ENCODE peak calls at places on chromosomes 6 and 20, in eight cellular contexts. H is HFFc6, Q is cardiac muscle cell, G is upper lobe of right lung, K is Calu3, P is type B pancreatic cell, I is psoas muscle, J is nephron progenitor cell. B is an unnamed sample.

GRCh38 chr20:8156603-8157079 is 24.6 kb downstream of the PLCB1 start:
- DNase-seq in I (no peak), Q (no peak), G (no peak), H (peak; percentile 29), P (no peak), J (no peak), K (no peak), B (no peak)

GRCh38 chr6:130366011-130366963 is at the start of gene TMEM200A:
- DNase-seq in I (peak; percentile 45), J (peak; percentile 68), P (no peak), K (peak; percentile 10), Q (peak; percentile 54), G (peak; percentile 62), H (peak; percentile 36), B (peak; percentile 77)

GRCh38 chr20:54606384-54606783 is 131.0 kb downstream of the DOK5 start:
- DNase-seq in G (no peak), H (no peak), K (no peak), P (no peak), J (no peak), I (no peak), Q (no peak), B (no peak)

GRCh38 chr6:131062245-131063027 is 609 bp downstream of the EPB41L2 start:
- DNase-seq in P (no peak), J (peak; percentile 49), G (peak; percentile 72), Q (peak; percentile 40), H (no peak), I (peak; percentile 59), K (no peak), B (peak; percentile 49)

GRCh38 chr6:1620504-1621327 is 11.0 kb downstream of the FOXC1 start:
- DNase-seq in Q (no peak), I (peak; percentile 41), P (no peak), H (no peak), J (no peak), G (no peak), K (no peak), B (no peak)

GRCh38 chr6:108850669-108851467 is 2.6 kb downstream of the ARMC2 start:
- DNase-seq in H (no peak), G (no peak), I (no peak), Q (no peak), P (no peak), K (no peak), J (no peak), B (no peak)

GRCh38 chr6:77040566-77041195 is 422.6 kb downstream of the HTR1B start:
- DNase-seq in I (no peak), J (no peak), Q (no peak), K (no peak), H (peak; percentile 53), G (no peak), P (no peak), B (no peak)

GRCh38 chr6:111653961-111654360 is 48.3 kb upstream of the TRAF3IP2 start:
- DNase-seq in G (no peak), P (no peak), K (no peak), Q (no peak), J (no peak), I (no peak), H (no peak), B (no peak)

GRCh38 chr20:10558635-10559187 is 115.1 kb downstream of the JAG1 start:
- DNase-seq in I (no peak), H (peak; percentile 92), K (no peak), Q (peak; percentile 32), G (no peak), P (no peak), J (no peak), B (no peak)

GRCh38 chr6:135664527-135664926 is 167.0 kb upstream of the AHI1 start:
- DNase-seq in P (no peak), J (no peak), I (no peak), G (no peak), K (no peak), Q (no peak), H (no peak), B (no peak)

GRCh38 chr20:11581271-11581670 is 336.4 kb upstream of the BTBD3 start:
- DNase-seq in J (no peak), I (no peak), P (no peak), G (no peak), H (no peak), K (no peak), Q (no peak), B (no peak)

GRCh38 chr6:28941681-28942448 is 18.1 kb upstream of the TRIM27 start:
- DNase-seq in P (no peak), H (no peak), G (no peak), K (peak; percentile 82), Q (peak; percentile 60), J (peak; percentile 59), I (no peak), B (no peak)

GRCh38 chr6:5078121-5078695 is 6.9 kb upstream of the PPP1R3G start:
- DNase-seq in H (peak; percentile 13), J (no peak), K (no peak), I (no peak), Q (no peak), G (no peak), P (no peak), B (no peak)
- TF ChIP-seq CTCF in H (peak; percentile 43), J (no peak), K (no peak), I (no peak), Q (peak; percentile 7), G (no peak), P (no peak), B (no peak)

DNA sequence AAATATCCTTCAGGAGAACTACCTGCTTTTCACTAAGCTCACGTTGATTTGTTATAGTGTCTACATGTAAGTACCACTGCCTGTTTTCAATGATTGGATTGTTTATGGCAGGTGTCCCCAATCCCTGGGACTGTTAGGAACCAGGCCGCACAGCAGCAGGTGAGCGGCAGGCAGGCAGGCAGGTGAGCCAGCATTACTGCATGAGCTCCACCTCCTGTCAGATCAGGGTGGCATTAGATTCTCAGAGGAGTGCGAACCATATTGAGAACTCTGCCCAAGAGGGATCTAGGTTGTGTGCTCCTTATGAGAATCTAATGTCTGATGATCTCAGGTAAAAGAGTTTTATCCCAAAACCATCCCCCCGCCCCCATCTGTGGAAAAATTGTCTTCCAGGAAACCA is 303.3 kb downstream of the EYA4 start:
- DNase-seq in H (no peak), P (no peak), G (no peak), I (no peak), J (no peak), Q (no peak), K (no peak), B (no peak)
- TF ChIP-seq CTCF in H (no peak), P (no peak), G (no peak), I (no peak), J (no peak), Q (no peak), K (no peak), B (no peak)

GRCh38 chr6:46091080-46091478 is 38.7 kb upstream of the ENPP4 start:
- DNase-seq in H (no peak), I (no peak), J (no peak), P (no peak), G (no peak), Q (no peak), K (no peak), B (no peak)

GRCh38 chr6:46095251-46095650 is 34.5 kb upstream of the ENPP4 start:
- DNase-seq in Q (no peak), H (no peak), G (no peak), J (no peak), P (no peak), I (no peak), K (no peak), B (no peak)

DNA sequence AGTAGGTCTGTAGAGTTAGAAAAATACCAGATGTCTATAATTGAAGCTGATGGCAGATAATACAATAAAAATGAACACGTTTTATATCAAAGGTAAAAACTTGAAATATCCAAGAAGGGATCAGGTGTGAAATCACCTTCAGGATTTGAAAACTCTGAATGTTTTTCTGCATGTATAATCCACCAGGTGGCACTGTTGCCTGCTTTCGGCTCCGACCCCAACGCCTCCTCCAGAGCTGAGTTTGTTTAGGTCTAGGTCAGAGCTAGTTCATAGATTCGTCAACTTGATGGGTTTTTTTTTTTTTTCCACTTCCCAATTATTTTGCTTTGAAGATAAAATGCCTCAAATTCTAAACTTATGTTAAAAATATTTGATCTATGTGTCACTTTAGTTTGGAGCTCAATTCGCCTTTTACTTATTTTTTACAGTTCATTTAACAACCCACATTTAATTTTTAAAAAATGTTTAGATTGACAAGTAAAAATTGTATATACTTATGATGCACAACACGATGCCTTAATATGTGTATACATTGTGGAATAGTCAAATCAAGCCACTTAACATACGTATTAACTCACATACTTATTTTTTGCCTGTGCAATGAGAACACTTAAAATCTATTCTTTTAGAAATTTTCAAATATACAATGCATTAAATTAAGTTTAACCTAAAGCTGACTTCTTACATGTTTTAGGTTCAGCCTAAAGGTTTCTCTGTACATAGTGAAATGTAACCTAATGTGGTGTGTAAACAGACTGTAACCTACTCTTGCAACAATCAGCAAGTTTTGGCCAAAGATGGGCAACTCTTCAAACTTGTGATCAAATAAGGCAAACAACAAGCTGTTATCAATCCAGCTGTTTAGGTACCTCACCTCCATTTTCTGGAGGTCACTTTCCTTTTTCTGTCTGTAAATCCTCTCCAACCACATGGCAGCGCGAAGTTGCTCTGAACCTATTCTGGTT is 39.4 kb upstream of the ENPP4 start:
- DNase-seq in H (peak; percentile 41), J (peak; percentile 61), Q (peak; percentile 74), P (no peak), K (peak; percentile 62), G (peak; percentile 70), I (peak; percentile 69), B (peak; percentile 61)
- TF ChIP-seq CTCF in H (peak; percentile 93), J (peak; percentile 86), Q (peak; percentile 74), P (peak; percentile 93), K (peak; percentile 63), G (peak; percentile 82), I (peak; percentile 91), B (peak; percentile 83)

GRCh38 chr20:3663858-3664257 is 659 bp upstream of the GFRA4 start:
- DNase-seq in Q (no peak), I (no peak), G (no peak), J (no peak), H (no peak), P (no peak), K (no peak), B (no peak)

GRCh38 chr20:3660262-3661059 is 2.7 kb downstream of the GFRA4 start:
- DNase-seq in Q (no peak), P (peak; percentile 69), H (no peak), G (peak; percentile 54), J (no peak), I (peak; percentile 42), K (no peak), B (no peak)

GRCh38 chr20:3661060-3661820 is 2.0 kb downstream of the GFRA4 start:
- DNase-seq in J (no peak), I (peak; percentile 47), K (no peak), H (no peak), P (peak; percentile 57), G (peak; percentile 61), Q (no peak), B (no peak)

GRCh38 chr20:3661836-3662665 is 1.1 kb downstream of the GFRA4 start:
- DNase-seq in P (no peak), H (no peak), G (peak; percentile 49), I (no peak), J (no peak), Q (no peak), K (no peak), B (no peak)

DNA sequence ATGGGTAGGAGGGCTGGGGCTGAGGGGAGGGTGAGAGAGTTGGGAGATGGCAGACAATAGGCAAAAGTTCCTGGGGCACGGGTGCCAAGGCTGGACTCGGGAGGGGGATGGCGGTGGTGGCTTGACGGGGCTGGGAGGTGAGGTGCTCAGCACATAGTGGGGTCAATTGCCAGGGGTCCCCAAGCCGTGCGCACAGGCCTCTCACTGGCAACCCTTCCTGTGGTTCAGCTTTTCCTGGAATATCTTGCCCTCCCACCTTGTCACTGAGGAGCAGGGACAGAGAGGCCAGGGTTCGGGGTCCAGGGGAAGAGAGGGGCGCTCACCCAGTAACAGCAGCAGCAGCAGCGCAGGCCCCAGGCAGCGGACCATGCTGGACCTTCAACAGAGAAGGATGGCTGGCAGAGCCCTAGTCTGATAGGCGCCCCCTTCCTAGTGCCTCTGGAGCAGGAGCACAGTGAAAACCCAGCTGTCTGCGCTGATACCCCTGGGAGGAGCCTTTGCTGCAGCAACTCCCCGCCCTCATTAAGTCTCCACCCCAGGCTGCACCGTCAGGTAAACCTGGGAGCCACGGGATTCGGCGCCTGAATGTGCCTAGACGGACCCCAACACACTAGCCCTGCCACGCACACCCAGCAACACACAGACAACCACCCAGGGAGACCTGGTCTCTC is at the start of gene GFRA4:
- DNase-seq in J (no peak), P (no peak), Q (no peak), H (no peak), K (no peak), G (peak; percentile 57), I (no peak), B (no peak)
- TF ChIP-seq CTCF in J (no peak), P (no peak), Q (no peak), H (no peak), K (no peak), G (no peak), I (no peak), B (no peak)